ENCODE peak calls at places on chromosome 22, in nine cellular contexts. A, B, Y, P, F, H, K, W and U are unnamed samples.
A peak's percentile ranks its signal among the peaks of the same experiment; 100 is the strongest.

GRCh38 chr22:48223488-48224190 is 1461.2 kb downstream of the TBC1D22A start:
- DNase-seq in A (no peak), B (no peak), Y (no peak), P (no peak), F (no peak), H (no peak), K (no peak), W (no peak), U (no peak)

GRCh38 chr22:40434101-40434500 is 63.7 kb downstream of the SGSM3 start:
- DNase-seq in A (no peak), B (no peak), Y (no peak), P (no peak), F (peak; percentile 50), H (no peak), K (no peak), W (no peak), U (no peak)

GRCh38 chr22:37594237-37594636 is 14.3 kb upstream of the LGALS2 start:
- DNase-seq in A (no peak), B (no peak), Y (no peak), P (no peak), F (no peak), H (no peak), K (no peak), W (no peak), U (no peak)

GRCh38 chr22:49350441-49351121 is 477.1 kb downstream of the BRD1 start:
- DNase-seq in A (no peak), B (no peak), Y (no peak), P (no peak), F (no peak), H (peak; percentile 52), K (no peak), W (no peak), U (no peak)

GRCh38 chr22:22020425-22020852 is 37.9 kb upstream of the TOP3B start:
- DNase-seq in A (no peak), B (no peak), Y (no peak), P (no peak), F (no peak), H (no peak), K (no peak), W (no peak), U (no peak)

GRCh38 chr22:36465232-36466021 is 16.0 kb downstream of the TXN2 start:
- DNase-seq in A (peak; percentile 31), B (peak; percentile 89), Y (no peak), P (peak; percentile 93), F (peak; percentile 85), H (peak; percentile 87), K (peak; percentile 67), W (no peak), U (no peak)

GRCh38 chr22:38220163-38220562 is 18.4 kb downstream of the MAFF start:
- DNase-seq in A (no peak), B (no peak), Y (no peak), P (no peak), F (no peak), H (no peak), K (no peak), W (no peak), U (no peak)

GRCh38 chr22:39220897-39221850 is 23.6 kb downstream of the PDGFB start:
- DNase-seq in A (no peak), B (no peak), Y (no peak), P (peak; percentile 88), F (peak; percentile 38), H (peak; percentile 36), K (no peak), W (peak; percentile 33), U (no peak)

GRCh38 chr22:50548046-50548912 is 2.6 kb downstream of the KLHDC7B start:
- DNase-seq in A (no peak), B (no peak), Y (no peak), P (no peak), F (no peak), H (peak; percentile 69), K (no peak), W (no peak), U (no peak)

GRCh38 chr22:37808294-37808657 is 542 bp downstream of the GCAT start:
- DNase-seq in A (no peak), B (no peak), Y (no peak), P (peak; percentile 48), F (peak; percentile 50), H (no peak), K (no peak), W (no peak), U (no peak)

GRCh38 chr22:50034126-50035081 is 21.8 kb upstream of the IL17REL start:
- DNase-seq in A (no peak), B (no peak), Y (no peak), P (peak; percentile 13), F (peak; percentile 24), H (peak; percentile 53), K (no peak), W (no peak), U (no peak)

GRCh38 chr22:34429314-34429713 is 509.0 kb upstream of the LARGE1 start:
- DNase-seq in A (no peak), B (no peak), Y (no peak), P (no peak), F (no peak), H (no peak), K (no peak), W (no peak), U (no peak)

GRCh38 chr22:40654522-40655167 is 18.1 kb upstream of the MRTFA start:
- DNase-seq in A (no peak), B (peak; percentile 64), Y (no peak), P (peak; percentile 68), F (peak; percentile 85), H (no peak), K (peak; percentile 70), W (peak; percentile 39), U (peak; percentile 49)

GRCh38 chr22:29030016-29030617 is 31.5 kb downstream of the C22orf31 start:
- DNase-seq in A (peak; percentile 72), B (peak; percentile 42), Y (no peak), P (peak; percentile 16), F (peak; percentile 28), H (no peak), K (no peak), W (peak; percentile 5), U (no peak)

GRCh38 chr22:38317995-38318715 is 922 bp upstream of the CSNK1E start:
- DNase-seq in A (peak; percentile 77), B (peak; percentile 71), Y (no peak), P (peak; percentile 91), F (peak; percentile 92), H (peak; percentile 78), K (peak; percentile 91), W (peak; percentile 79), U (no peak)

GRCh38 chr22:50184004-50184461 is 1.7 kb upstream of the TRABD start:
- DNase-seq in A (peak; percentile 55), B (peak; percentile 90), Y (peak; percentile 48), P (peak; percentile 67), F (peak; percentile 46), H (peak; percentile 89), K (peak; percentile 74), W (no peak), U (peak; percentile 23)

DNA sequence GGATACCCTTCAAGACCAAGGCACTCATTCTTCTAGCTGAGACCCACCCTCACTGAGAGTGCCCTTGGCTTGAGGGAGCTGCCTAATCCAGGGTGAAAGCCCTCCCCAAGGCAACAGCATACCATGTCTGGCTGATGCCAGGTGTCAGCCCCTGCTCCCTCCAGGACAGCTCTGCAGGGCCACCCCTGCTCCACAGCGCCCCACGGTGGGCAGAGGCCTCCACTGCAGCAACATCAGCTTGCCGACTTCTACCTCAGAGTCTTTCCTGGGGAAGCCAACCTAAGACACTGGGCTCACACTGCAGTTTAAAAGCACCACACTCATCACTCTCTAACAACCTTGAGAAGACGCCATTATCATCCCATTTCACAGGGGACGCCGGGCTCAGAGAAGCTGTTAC is 29.0 kb downstream of the TTLL1 start:
- DNase-seq in A (peak; percentile 32), B (peak; percentile 30), Y (peak; percentile 71), P (peak; percentile 26), F (peak; percentile 23), H (no peak), K (peak; percentile 36), W (no peak), U (no peak)
- TF ChIP-seq CTCF in A (peak; percentile 91), B (no peak), Y (peak; percentile 71), P (peak; percentile 62), F (peak; percentile 71), H (peak; percentile 48), K (peak; percentile 48), W (peak; percentile 64), U (peak; percentile 56)

GRCh38 chr22:20129747-20130014 is 1.9 kb upstream of the ZDHHC8 start:
- DNase-seq in A (no peak), B (no peak), Y (no peak), P (no peak), F (no peak), H (no peak), K (no peak), W (no peak), U (no peak)

GRCh38 chr22:20130739-20131592 is 638 bp upstream of the ZDHHC8 start:
- DNase-seq in A (peak; percentile 28), B (peak; percentile 89), Y (peak; percentile 77), P (peak; percentile 77), F (peak; percentile 53), H (peak; percentile 94), K (peak; percentile 90), W (peak; percentile 13), U (peak; percentile 49)

GRCh38 chr22:20128902-20129746 is 2.5 kb upstream of the ZDHHC8 start:
- DNase-seq in A (peak; percentile 49), B (peak; percentile 37), Y (no peak), P (peak; percentile 30), F (peak; percentile 53), H (no peak), K (no peak), W (no peak), U (no peak)

GRCh38 chr22:20131593-20131855 is at the start of gene ZDHHC8:
- DNase-seq in A (no peak), B (peak; percentile 49), Y (no peak), P (no peak), F (no peak), H (peak; percentile 78), K (peak; percentile 56), W (no peak), U (no peak)

DNA sequence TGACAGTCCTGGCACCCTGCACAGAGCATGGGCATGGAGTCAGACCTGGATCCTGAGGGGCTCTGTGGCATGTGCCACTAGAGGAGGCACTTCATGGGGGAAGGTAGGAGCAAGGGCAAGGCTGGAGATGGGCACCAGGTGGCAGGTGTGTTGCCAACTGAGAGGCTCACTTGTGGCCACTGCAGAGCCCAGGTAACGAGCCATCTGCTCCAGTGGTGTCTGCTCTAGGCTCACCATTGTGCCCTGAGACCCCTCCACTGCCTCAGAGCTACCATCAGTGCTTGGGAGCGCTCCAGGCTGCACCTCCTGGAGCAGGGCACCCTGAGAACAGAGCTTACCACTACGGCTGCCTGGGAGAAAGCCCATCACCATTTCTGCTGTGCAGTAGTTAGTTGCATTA is 1.3 kb upstream of the ZDHHC8 start:
- DNase-seq in A (no peak), B (no peak), Y (no peak), P (no peak), F (no peak), H (no peak), K (no peak), W (no peak), U (no peak)
- TF ChIP-seq CTCF in A (no peak), B (no peak), Y (no peak), P (no peak), F (no peak), H (no peak), K (no peak), W (no peak), U (no peak)

GRCh38 chr22:31970490-31971444 is 26.4 kb downstream of the YWHAH start:
- DNase-seq in A (peak; percentile 31), B (peak; percentile 91), Y (peak; percentile 95), P (peak; percentile 74), F (peak; percentile 55), H (peak; percentile 93), K (peak; percentile 91), W (no peak), U (peak; percentile 15)
- TF ChIP-seq CTCF in A (peak; percentile 94), B (no peak), Y (peak; percentile 88), P (peak; percentile 82), F (peak; percentile 73), H (peak; percentile 86), K (peak; percentile 97), W (peak; percentile 97), U (peak; percentile 87)

GRCh38 chr22:43400449-43400848 is 11.4 kb upstream of the MPPED1 start:
- DNase-seq in A (no peak), B (no peak), Y (no peak), P (no peak), F (no peak), H (no peak), K (no peak), W (no peak), U (no peak)
- TF ChIP-seq CTCF in A (no peak), B (no peak), Y (no peak), P (no peak), F (no peak), H (no peak), K (no peak), W (no peak), U (no peak)